ENCODE peak calls at places on chromosomes 3 and 15, in six cellular contexts. Y, V, S, U, G and W are unnamed samples.
A peak's percentile ranks its signal among the peaks of the same experiment; 100 is the strongest.

GRCh38 chr3:61561374-61562041 is at the start of gene PTPRG:
- DNase-seq in Y (peak; percentile 88), V (peak; percentile 93), S (peak; percentile 59), U (peak; percentile 89), G (peak; percentile 82), W (peak; percentile 70)

GRCh38 chr3:43770426-43771103 is 79.8 kb downstream of the ABHD5 start:
- DNase-seq in Y (no peak), V (peak; percentile 86), S (no peak), U (peak; percentile 93), G (peak; percentile 49), W (no peak)

GRCh38 chr15:49471733-49472132 is 48.7 kb downstream of the FGF7 start:
- DNase-seq in Y (no peak), V (no peak), S (no peak), U (no peak), G (no peak), W (no peak)

GRCh38 chr3:25938566-25939325 is 148.9 kb downstream of the OXSM start:
- DNase-seq in Y (no peak), V (no peak), S (no peak), U (no peak), G (no peak), W (no peak)

GRCh38 chr3:39502838-39503145 is 35.3 kb downstream of the MOBP start:
- DNase-seq in Y (no peak), V (no peak), S (no peak), U (no peak), G (no peak), W (no peak)

GRCh38 chr3:38662544-38662943 is 13.1 kb upstream of the SCN5A start:
- DNase-seq in Y (peak; percentile 42), V (no peak), S (no peak), U (peak; percentile 71), G (no peak), W (no peak)

GRCh38 chr3:109234300-109234699 is 82.0 kb downstream of the DPPA2 start:
- DNase-seq in Y (no peak), V (no peak), S (no peak), U (no peak), G (no peak), W (no peak)

GRCh38 chr3:59320080-59320479 is 270.3 kb upstream of the CFAP20DC start:
- DNase-seq in Y (peak; percentile 64), V (no peak), S (no peak), U (no peak), G (no peak), W (no peak)

GRCh38 chr3:50592568-50592967 is 19.0 kb downstream of the CISH start:
- DNase-seq in Y (no peak), V (no peak), S (no peak), U (no peak), G (no peak), W (no peak)

GRCh38 chr3:185820973-185821758 is 3.7 kb downstream of the IGF2BP2 start:
- DNase-seq in Y (no peak), V (no peak), S (no peak), U (peak; percentile 87), G (no peak), W (no peak)

GRCh38 chr3:46947981-46948791 is 28.4 kb downstream of the CCDC12 start:
- DNase-seq in Y (no peak), V (peak; percentile 70), S (no peak), U (peak; percentile 93), G (no peak), W (no peak)

GRCh38 chr15:75353604-75354003 is 6.8 kb downstream of the NEIL1 start:
- DNase-seq in Y (no peak), V (no peak), S (no peak), U (no peak), G (no peak), W (no peak)

GRCh38 chr3:129600348-129600747 is 6.1 kb downstream of the PLXND1 start:
- DNase-seq in Y (no peak), V (no peak), S (no peak), U (no peak), G (no peak), W (no peak)

GRCh38 chr3:171231361-171231760 is 204.8 kb upstream of the SLC2A2 start:
- DNase-seq in Y (no peak), V (no peak), S (no peak), U (no peak), G (no peak), W (no peak)

GRCh38 chr3:124563376-124563775 is 166.9 kb upstream of the UMPS start:
- DNase-seq in Y (no peak), V (no peak), S (no peak), U (no peak), G (no peak), W (no peak)

GRCh38 chr15:98537516-98538060 is 110.8 kb upstream of the IGF1R start:
- DNase-seq in Y (no peak), V (no peak), S (no peak), U (no peak), G (no peak), W (no peak)

GRCh38 chr3:141530133-141530768 is 43.4 kb downstream of the RASA2 start:
- DNase-seq in Y (no peak), V (no peak), S (no peak), U (no peak), G (no peak), W (no peak)

GRCh38 chr3:40137586-40138295 is 171.8 kb upstream of the EIF1B start:
- DNase-seq in Y (no peak), V (no peak), S (no peak), U (no peak), G (peak; percentile 43), W (no peak)

GRCh38 chr3:30982676-30983075 is 88.2 kb upstream of the GADL1 start:
- DNase-seq in Y (no peak), V (no peak), S (no peak), U (no peak), G (no peak), W (no peak)

GRCh38 chr3:104909721-104910120 is 457.0 kb upstream of the ALCAM start:
- DNase-seq in Y (peak; percentile 65), V (no peak), S (no peak), U (no peak), G (no peak), W (no peak)

GRCh38 chr15:96273317-96274086 is 57.0 kb upstream of the NR2F2 start:
- DNase-seq in Y (no peak), V (no peak), S (no peak), U (peak; percentile 82), G (peak; percentile 86), W (no peak)

GRCh38 chr3:160577551-160578195 is 12.3 kb upstream of the KPNA4 start:
- DNase-seq in Y (peak; percentile 40), V (no peak), S (no peak), U (peak; percentile 13), G (no peak), W (no peak)

GRCh38 chr3:134563614-134564013 is 77.8 kb downstream of the CEP63 start:
- DNase-seq in Y (no peak), V (no peak), S (no peak), U (no peak), G (no peak), W (no peak)

GRCh38 chr3:72329354-72329753 is 518.9 kb downstream of the SHQ1 start:
- DNase-seq in Y (no peak), V (peak; percentile 45), S (peak; percentile 23), U (no peak), G (no peak), W (peak; percentile 67)

GRCh38 chr3:11522398-11522715 is 121.4 kb downstream of the VGLL4 start:
- DNase-seq in Y (no peak), V (no peak), S (no peak), U (no peak), G (peak; percentile 54), W (no peak)

GRCh38 chr15:79171320-79172031 is 80.9 kb upstream of the RASGRF1 start:
- DNase-seq in Y (peak; percentile 27), V (no peak), S (no peak), U (no peak), G (no peak), W (no peak)

GRCh38 chr3:56087460-56087859 is 380.8 kb downstream of the ERC2 start:
- DNase-seq in Y (no peak), V (no peak), S (no peak), U (no peak), G (no peak), W (no peak)

GRCh38 chr3:125281411-125281810 is 68.9 kb upstream of the SLC12A8 start:
- DNase-seq in Y (no peak), V (no peak), S (no peak), U (no peak), G (no peak), W (peak; percentile 18)

GRCh38 chr3:150149651-150150051 is 179.0 kb upstream of the PFN2 start:
- DNase-seq in Y (peak; percentile 48), V (no peak), S (no peak), U (no peak), G (no peak), W (no peak)